ENCODE peak calls at places on chromosomes 12 and 14, in seven cellular contexts. A is mesenchymal stem cell, U is mesendoderm, O is H9, V is neuronal stem cell, Y is IMR-90, W is H1. F is an unnamed sample.

GRCh38 chr12:51911307-51911706 is 4.0 kb downstream of the ACVRL1 start:
- DNase-seq in A (no peak), U (no peak), O (no peak), V (no peak), Y (no peak), W (no peak), F (no peak)

GRCh38 chr12:52521581-52522266 is 1.5 kb upstream of the KRT5 start:
- DNase-seq in A (no peak), U (peak), O (peak), V (no peak), Y (no peak), W (peak), F (peak)

GRCh38 chr14:85573406-85573805 is 43.5 kb downstream of the FLRT2 start:
- DNase-seq in A (peak), U (peak), O (no peak), V (no peak), Y (no peak), W (no peak), F (no peak)

GRCh38 chr12:121005346-121005815 is 10.9 kb downstream of the C12orf43 start:
- DNase-seq in A (peak), U (peak), O (peak), V (peak), Y (peak), W (peak), F (peak)

GRCh38 chr14:20873370-20874177 is 17.6 kb upstream of the RNASE3 start:
- DNase-seq in A (peak), U (peak), O (peak), V (peak), Y (peak), W (peak), F (peak)

GRCh38 chr12:79689041-79689476 is 1.7 kb downstream of the PAWR start:
- DNase-seq in A (no peak), U (peak), O (no peak), V (no peak), Y (no peak), W (no peak), F (no peak)

GRCh38 chr12:21677622-21678277 is 20.1 kb upstream of the LDHB start:
- DNase-seq in A (no peak), U (no peak), O (no peak), V (no peak), Y (peak), W (no peak), F (no peak)

GRCh38 chr12:48615681-48616080 is 45.8 kb upstream of the LALBA start:
- DNase-seq in A (no peak), U (no peak), O (no peak), V (no peak), Y (no peak), W (no peak), F (no peak)

GRCh38 chr12:25023808-25024207 is 74.9 kb upstream of the BCAT1 start:
- DNase-seq in A (no peak), U (no peak), O (no peak), V (no peak), Y (no peak), W (no peak), F (no peak)

GRCh38 chr12:98799411-98799810 is 154.3 kb downstream of the APAF1 start:
- DNase-seq in A (no peak), U (peak), O (peak), V (no peak), Y (no peak), W (no peak), F (no peak)

GRCh38 chr12:51307655-51308593 is 16.1 kb downstream of the BIN2 start:
- DNase-seq in A (peak), U (no peak), O (no peak), V (no peak), Y (peak), W (no peak), F (no peak)

GRCh38 chr12:64682572-64683277 is 72.4 kb downstream of the RASSF3 start:
- DNase-seq in A (peak), U (peak), O (no peak), V (peak), Y (peak), W (no peak), F (no peak)

GRCh38 chr14:49977126-49977841 is 84.4 kb downstream of the ARF6 start:
- DNase-seq in A (no peak), U (no peak), O (no peak), V (no peak), Y (no peak), W (no peak), F (no peak)

GRCh38 chr12:91529829-91530228 is 347.2 kb upstream of the DCN start:
- DNase-seq in A (no peak), U (no peak), O (no peak), V (no peak), Y (no peak), W (no peak), F (peak)

GRCh38 chr14:61380984-61381383 is 59.6 kb downstream of the PRKCH start:
- DNase-seq in A (no peak), U (peak), O (no peak), V (no peak), Y (no peak), W (no peak), F (peak)

GRCh38 chr12:122830517-122831214 is 4.6 kb upstream of the HIP1R start:
- DNase-seq in A (peak), U (peak), O (no peak), V (no peak), Y (peak), W (no peak), F (peak)

GRCh38 chr12:49953961-49954835 is 3.7 kb downstream of the AQP2 start:
- DNase-seq in A (no peak), U (no peak), O (no peak), V (no peak), Y (no peak), W (no peak), F (no peak)

DNA sequence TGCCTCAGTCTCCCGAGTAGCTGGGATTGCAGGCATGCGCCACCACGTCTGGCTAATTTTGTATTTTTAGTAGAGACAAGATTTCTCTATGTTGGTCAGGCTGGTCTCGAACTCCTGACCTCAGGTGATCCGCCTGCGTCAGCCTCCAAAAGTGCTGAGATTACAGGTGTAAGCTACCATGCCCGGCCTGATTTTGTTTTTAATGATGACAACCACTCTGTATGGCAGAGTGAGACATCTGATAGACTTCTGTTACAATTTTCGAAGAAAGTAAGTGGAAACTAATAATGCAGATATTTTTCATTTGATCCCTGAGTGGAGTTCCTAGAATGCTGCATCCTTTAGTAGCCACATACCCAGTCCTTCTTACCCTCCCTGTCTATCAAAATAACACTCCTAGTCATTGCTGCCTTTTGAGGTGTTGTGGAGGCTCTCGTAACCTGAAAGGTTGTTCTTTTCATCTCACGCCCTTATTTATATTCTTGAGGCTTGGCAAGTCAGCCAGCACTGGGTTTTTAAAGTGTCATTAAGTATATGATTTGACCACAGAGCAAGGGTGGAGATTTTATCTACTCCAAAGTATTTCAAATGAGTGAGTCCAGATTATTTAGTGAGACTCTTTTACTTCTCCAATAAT is 5.9 kb upstream of the EID3 start:
- DNase-seq in A (no peak), U (no peak), O (no peak), V (no peak), Y (no peak), W (no peak), F (no peak)
- H3K4ac ChIP-seq in A (no peak), U (no peak), O (no peak), V (no peak), Y (no peak), W (no peak), F (no peak)

GRCh38 chr14:104139460-104140212 is 1.2 kb downstream of the KIF26A start:
- DNase-seq in A (no peak), U (peak), O (peak), V (no peak), Y (no peak), W (peak), F (no peak)
- H3K4ac ChIP-seq in A (no peak), U (peak), O (no peak), V (no peak), Y (no peak), W (peak), F (peak)

DNA sequence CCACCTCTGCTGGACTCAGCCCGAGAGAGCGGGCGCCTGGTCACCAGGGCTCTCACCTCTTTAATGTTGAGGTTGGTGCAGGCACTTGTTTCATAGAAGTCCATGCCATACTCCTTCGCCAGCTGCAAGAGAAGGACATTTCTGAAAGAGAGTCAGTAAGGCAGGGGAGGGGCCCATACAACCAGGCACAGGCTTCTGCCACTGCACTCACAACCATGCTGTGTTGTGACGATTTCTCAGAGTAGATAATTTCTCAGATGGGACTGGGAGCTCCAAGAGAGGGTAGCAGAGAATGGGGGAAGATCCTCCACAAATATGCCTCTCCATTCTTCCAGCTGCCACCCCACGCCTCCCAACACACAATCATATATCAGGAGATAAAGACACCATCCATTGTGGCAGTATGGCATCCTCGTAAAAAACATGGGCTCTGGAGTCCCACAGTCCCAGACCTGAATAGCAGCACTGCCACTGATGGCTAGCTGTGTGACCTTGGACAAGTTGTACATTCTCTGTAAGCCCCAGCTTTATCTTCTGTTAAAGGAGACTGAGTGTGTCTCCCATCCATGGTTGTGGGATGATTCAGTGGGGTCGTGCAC is 6.2 kb upstream of the GPX2 start:
- DNase-seq in A (no peak), U (no peak), O (no peak), V (no peak), Y (no peak), W (no peak), F (no peak)
- H3K4ac ChIP-seq in A (no peak), U (no peak), O (no peak), V (no peak), Y (no peak), W (no peak), F (no peak)

GRCh38 chr14:89243765-89244164 is 173.3 kb downstream of the FOXN3 start:
- DNase-seq in A (no peak), U (no peak), O (no peak), V (no peak), Y (no peak), W (no peak), F (no peak)

GRCh38 chr14:89243286-89243685 is 173.7 kb downstream of the FOXN3 start:
- DNase-seq in A (no peak), U (no peak), O (no peak), V (no peak), Y (no peak), W (no peak), F (no peak)

GRCh38 chr14:89246290-89246689 is 170.7 kb downstream of the FOXN3 start:
- DNase-seq in A (no peak), U (no peak), O (no peak), V (no peak), Y (no peak), W (no peak), F (no peak)

GRCh38 chr14:89245802-89246201 is 171.2 kb downstream of the FOXN3 start:
- DNase-seq in A (no peak), U (no peak), O (no peak), V (no peak), Y (no peak), W (no peak), F (no peak)

GRCh38 chr14:89244720-89245119 is 172.3 kb downstream of the FOXN3 start:
- DNase-seq in A (no peak), U (no peak), O (no peak), V (no peak), Y (no peak), W (no peak), F (no peak)
- H3K4ac ChIP-seq in A (no peak), U (no peak), O (no peak), V (no peak), Y (no peak), W (no peak), F (no peak)

DNA sequence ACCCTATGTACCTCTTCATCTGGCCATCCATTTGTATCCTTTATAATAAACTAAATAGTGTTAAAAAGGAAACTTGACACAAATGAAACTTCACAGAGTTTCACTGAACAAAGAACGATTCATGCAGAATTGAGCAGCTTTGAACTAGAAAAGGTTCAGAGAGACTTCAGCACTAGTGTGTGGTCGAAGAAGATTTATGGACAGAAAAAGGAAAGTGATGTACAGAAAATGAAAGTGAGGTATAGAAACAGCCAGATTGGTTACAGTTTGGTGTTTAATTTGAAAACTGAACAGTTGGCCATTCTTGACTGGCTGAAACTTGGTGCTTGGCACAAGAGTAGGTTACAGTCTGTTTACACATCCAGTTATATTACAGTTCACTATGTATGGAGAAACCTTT is 207.1 kb downstream of the GALC start:
- DNase-seq in A (no peak), U (no peak), O (no peak), V (no peak), Y (no peak), W (no peak), F (no peak)
- H3K4ac ChIP-seq in A (no peak), U (no peak), O (no peak), V (no peak), Y (no peak), W (no peak), F (no peak)

F was measured in trophoblast cell.